ENCODE peak calls at places on chromosome 13, in ten cellular contexts. C is activated CD8-positive, alpha-beta T cell treated with anti-CD3 and anti-CD28 coated beads, Interleukin-2, amount 10 ng/mL, durations not matched to agents 7 days and 5 days; Q is activated naive CD4-positive, alpha-beta T cell treated with anti-CD3 and anti-CD28 coated beads, Interleukin-2, amount 50 U/mL, for 72 hours; D is activated CD4-positive, CD25-positive, alpha-beta regulatory T cell treated with anti-CD3 and anti-CD28 coated beads, Interleukin-2, amount 50 U/mL, for 24 hours; S is A549; H is T-cell; L is aorta; E is mucosa of descending colon; T is HCT116; O is central memory CD8-positive, alpha-beta T cell. K is an unnamed sample.

GRCh38 chr13:21020176-21020575 is 41.2 kb downstream of the LATS2 start:
- ATAC-seq in T (no peak), Q (no peak), D (no peak), L (no peak), C (no peak), H (no peak), O (no peak), E (no peak), S (no peak), K (no peak)

GRCh38 chr13:33740134-33740538 is 77.8 kb upstream of the RFC3 start:
- ATAC-seq in C (no peak), O (no peak), S (no peak), H (no peak), E (no peak), D (no peak), Q (no peak), T (no peak), L (peak; percentile 44), K (peak; percentile 70)

GRCh38 chr13:26061947-26062346 is 10.1 kb upstream of the SHISA2 start:
- ATAC-seq in E (peak; percentile 18), T (no peak), S (no peak), Q (no peak), H (no peak), C (no peak), L (peak; percentile 26), D (no peak), O (no peak), K (no peak)

GRCh38 chr13:28415994-28416411 is 78.9 kb downstream of the FLT1 start:
- ATAC-seq in D (no peak), L (no peak), S (no peak), C (no peak), E (peak; percentile 46), O (peak; percentile 40), H (no peak), T (peak; percentile 72), Q (peak; percentile 52), K (no peak)

GRCh38 chr13:108220042-108220441 is 1.9 kb downstream of the ABHD13 start:
- ATAC-seq in H (no peak), D (no peak), L (no peak), T (no peak), Q (no peak), O (no peak), S (no peak), C (no peak), E (peak; percentile 38), K (no peak)

GRCh38 chr13:49517461-49517860 is 21.7 kb downstream of the PHF11 start:
- ATAC-seq in L (no peak), D (no peak), T (peak; percentile 58), C (no peak), O (no peak), E (no peak), S (no peak), Q (no peak), H (no peak), K (no peak)

GRCh38 chr13:29648760-29649159 is 53.3 kb upstream of the SLC7A1 start:
- ATAC-seq in E (no peak), H (no peak), T (no peak), D (no peak), O (no peak), S (no peak), C (no peak), L (no peak), Q (no peak), K (no peak)

GRCh38 chr13:98345103-98345899 is 168.2 kb upstream of the RNF113B start:
- ATAC-seq in L (no peak), O (no peak), H (no peak), Q (no peak), D (no peak), E (peak; percentile 25), S (no peak), C (peak; percentile 39), T (peak; percentile 67), K (peak; percentile 42)

GRCh38 chr13:87821512-87821911 is 150.3 kb downstream of the SLITRK5 start:
- ATAC-seq in O (no peak), T (no peak), H (no peak), Q (no peak), L (no peak), C (no peak), D (no peak), E (no peak), S (no peak), K (peak; percentile 74)

GRCh38 chr13:50426932-50427331 is 411.7 kb downstream of the KCNRG start:
- ATAC-seq in C (no peak), Q (no peak), H (no peak), S (no peak), D (no peak), E (no peak), T (no peak), O (no peak), L (no peak), K (no peak)

GRCh38 chr13:99577934-99578917 is 77.0 kb downstream of the TM9SF2 start:
- ATAC-seq in E (peak; percentile 29), H (no peak), S (peak; percentile 79), D (no peak), C (no peak), O (no peak), L (peak; percentile 58), T (peak; percentile 81), Q (no peak), K (peak; percentile 89)

GRCh38 chr13:30702006-30702405 is 33.3 kb upstream of the ALOX5AP start:
- ATAC-seq in Q (no peak), O (no peak), H (no peak), S (no peak), C (no peak), D (no peak), L (no peak), T (peak; percentile 65), E (no peak), K (no peak)

GRCh38 chr13:51006067-51006800 is 96.6 kb downstream of the RNASEH2B start:
- ATAC-seq in D (no peak), L (peak; percentile 64), T (no peak), H (no peak), E (peak; percentile 65), Q (no peak), C (no peak), S (no peak), O (no peak), K (no peak)

GRCh38 chr13:111203742-111204386 is 88.8 kb downstream of the ARHGEF7 start:
- ATAC-seq in T (no peak), Q (no peak), S (no peak), O (no peak), E (no peak), L (peak; percentile 19), D (no peak), H (no peak), C (no peak), K (no peak)

GRCh38 chr13:32642316-32642715 is 56.1 kb downstream of the PDS5B start:
- ATAC-seq in S (no peak), L (no peak), O (no peak), H (no peak), D (peak; percentile 58), Q (peak; percentile 65), C (no peak), T (no peak), E (no peak), K (no peak)